ENCODE peak calls at places on chromosome 16, in six cellular contexts. O, M, A, H, G and R are unnamed samples.

GRCh38 chr16:71557954-71558582 is 18.8 kb downstream of the TAT start:
- DNase-seq in O (no peak), H (no peak), A (no peak), G (no peak), M (no peak), R (no peak)

GRCh38 chr16:31108035-31108793 is at the start of gene BCKDK:
- DNase-seq in A (peak), G (peak), O (peak), M (peak), H (peak), R (peak)

GRCh38 chr16:588639-588888 is 1.3 kb upstream of the RAB40C start:
- DNase-seq in G (no peak), O (peak), H (no peak), M (no peak), A (peak), R (no peak)

GRCh38 chr16:9797306-9797705 is 384.9 kb downstream of the GRIN2A start:
- DNase-seq in O (peak), M (no peak), A (no peak), G (no peak), H (no peak), R (no peak)

GRCh38 chr16:30382398-30383015 is at the start of gene SEPTIN1:
- DNase-seq in M (no peak), H (peak), G (no peak), O (no peak), A (peak), R (no peak)

GRCh38 chr16:75931043-75931442 is 204.8 kb upstream of the CPHXL start:
- DNase-seq in M (no peak), A (no peak), H (no peak), O (no peak), G (no peak), R (no peak)

GRCh38 chr16:46972429-46972970 is 974 bp downstream of the DNAJA2 start:
- DNase-seq in M (no peak), A (no peak), H (peak), G (no peak), O (peak), R (no peak)

GRCh38 chr16:79535130-79535529 is 65.4 kb downstream of the MAF start:
- DNase-seq in G (no peak), H (no peak), M (no peak), A (no peak), O (no peak), R (no peak)

GRCh38 chr16:3023415-3023668 is 400 bp downstream of the HCFC1R1 start:
- DNase-seq in M (peak), A (no peak), H (no peak), G (no peak), O (peak), R (no peak)

GRCh38 chr16:3188925-3189825 is 1.2 kb downstream of the OR1F1 start:
- DNase-seq in O (peak), G (peak), H (peak), A (no peak), M (no peak), R (no peak)

GRCh38 chr16:14106457-14106856 is 35.3 kb downstream of the MRTFB start:
- DNase-seq in H (no peak), O (no peak), A (no peak), M (no peak), G (no peak), R (no peak)

GRCh38 chr16:77273-77806 is 685 bp upstream of the MPG start:
- DNase-seq in M (peak), G (peak), H (peak), O (peak), A (peak), R (peak)

GRCh38 chr16:35746281-35746962 is 2287.0 kb downstream of the TP53TG3F start:
- DNase-seq in H (no peak), G (no peak), O (no peak), A (no peak), M (no peak), R (no peak)

GRCh38 chr16:57277586-57277985 is 6.9 kb downstream of the PLLP start:
- DNase-seq in H (peak), M (no peak), O (peak), G (no peak), A (no peak), R (no peak)

GRCh38 chr16:81876273-81876900 is 97.3 kb downstream of the PLCG2 start:
- DNase-seq in G (no peak), O (no peak), H (no peak), A (no peak), M (no peak), R (no peak)
- TF ChIP-seq CTCF in G (no peak), O (no peak), H (no peak), A (no peak), M (no peak), R (no peak)

GRCh38 chr16:5010576-5011329 is 23.0 kb downstream of the NAGPA start:
- DNase-seq in M (no peak), O (no peak), G (peak), H (no peak), A (no peak), R (peak)
- TF ChIP-seq CTCF in M (no peak), O (no peak), G (peak), H (peak), A (no peak), R (no peak)

DNA sequence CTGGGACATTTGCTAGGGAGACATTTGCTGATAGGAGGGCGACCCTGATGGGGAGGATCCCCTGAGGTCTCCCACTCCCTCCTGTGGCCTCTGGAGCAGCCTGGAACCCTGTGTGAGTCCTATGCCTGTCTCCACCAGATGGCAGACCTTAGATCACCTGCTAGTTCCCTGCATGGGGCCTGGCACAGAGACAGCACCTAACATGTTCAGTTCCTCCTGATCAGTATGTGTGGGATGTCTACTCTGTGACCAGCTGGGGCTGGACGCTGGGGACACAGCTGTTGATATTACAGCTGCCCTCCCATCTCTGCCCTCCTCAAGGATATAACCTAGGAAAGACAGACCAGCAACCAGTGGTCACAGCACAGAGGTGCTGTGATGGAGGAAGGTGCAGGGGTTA is 1.1 kb upstream of the ADCY7 start:
- DNase-seq in O (no peak), H (no peak), A (no peak), G (no peak), M (no peak), R (no peak)
- TF ChIP-seq CTCF in O (peak), H (peak), A (no peak), G (peak), M (peak), R (no peak)

GRCh38 chr16:49856741-49857330 is 924 bp upstream of the ZNF423 start:
- DNase-seq in M (peak), O (peak), A (peak), H (peak), G (peak), R (no peak)
- TF ChIP-seq CTCF in M (peak), O (peak), A (no peak), H (peak), G (no peak), R (peak)

DNA sequence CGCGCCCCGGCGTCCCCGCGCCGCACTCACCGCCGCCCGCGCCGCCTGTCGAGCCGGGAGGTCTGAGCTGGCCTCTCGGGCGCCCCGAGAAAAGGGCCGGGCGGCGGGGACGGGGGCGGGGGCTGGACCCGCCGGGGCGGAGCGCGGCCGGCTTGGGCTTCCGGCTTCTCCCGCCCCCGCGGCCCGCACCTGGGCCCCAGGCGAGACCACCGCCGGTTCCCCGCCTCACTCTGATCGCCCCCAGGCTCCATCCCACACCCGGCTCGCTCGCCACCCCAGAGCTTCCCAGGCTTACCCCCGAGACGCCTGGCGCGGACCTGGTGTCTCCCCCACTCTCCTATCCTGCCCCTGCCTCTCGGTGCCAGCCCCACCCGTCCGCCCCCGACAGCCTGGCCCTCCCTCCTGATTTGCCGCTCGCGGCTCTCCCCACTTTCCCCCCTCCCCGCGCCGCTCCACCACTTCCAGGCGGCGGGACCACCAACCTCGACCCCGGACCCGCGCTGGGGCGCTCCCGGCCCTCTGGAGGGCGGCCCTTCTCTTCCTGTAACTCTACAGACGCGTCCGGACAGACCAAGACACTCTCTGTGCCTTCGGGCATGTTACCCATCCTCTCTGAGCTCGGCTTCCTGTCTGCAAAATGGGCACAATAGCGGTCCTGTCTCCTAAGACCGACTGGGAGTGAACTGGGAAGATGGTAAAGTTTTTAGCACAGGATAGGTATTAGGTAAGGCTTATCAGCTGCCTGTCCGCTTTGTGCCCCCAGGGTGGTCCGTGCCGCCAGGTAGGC is at the start of gene LITAF:
- DNase-seq in M (peak), G (peak), A (peak), H (peak), O (peak), R (peak)
- TF ChIP-seq CTCF in M (no peak), G (peak), A (no peak), H (peak), O (no peak), R (no peak)